ENCODE peak calls at places on chromosomes 11 and 22, in five cellular contexts. C is glutamatergic neuron, T is D341Med, R is NCI-H2171 treated with DMSO at 0.1 percent for 48 hours, F is NCI-H2227 treated with DMSO at 0.1 percent for 48 hours. U is an unnamed sample.
A peak's percentile ranks its signal among the peaks of the same experiment; 100 is the strongest.

GRCh38 chr11:123473941-123474668 is 44.0 kb downstream of the GRAMD1B start:
- DNase-seq in R (no peak), F (no peak), T (no peak), C (no peak), U (peak; percentile 96)

GRCh38 chr11:87879118-87879517 is 296.1 kb downstream of the RAB38 start:
- DNase-seq in C (no peak), R (no peak), F (no peak), T (no peak), U (peak; percentile 26)

GRCh38 chr22:18023509-18024275 is 669 bp downstream of the MICAL3 start:
- DNase-seq in R (peak; percentile 89), C (peak; percentile 76), F (peak; percentile 57), T (peak; percentile 91), U (peak; percentile 81)

GRCh38 chr11:13364388-13364787 is 86.8 kb downstream of the BMAL1 start:
- DNase-seq in T (no peak), F (no peak), R (no peak), C (no peak), U (no peak)

GRCh38 chr11:23778971-23779370 is 717.9 kb upstream of the LUZP2 start:
- DNase-seq in T (no peak), R (no peak), F (no peak), C (no peak), U (peak; percentile 7)

GRCh38 chr11:12159351-12160099 is 49.1 kb downstream of the MICAL2 start:
- DNase-seq in R (no peak), C (no peak), F (no peak), T (no peak), U (peak; percentile 87)

GRCh38 chr11:30753994-30754393 is 167.8 kb upstream of the MPPED2 start:
- DNase-seq in C (no peak), F (no peak), R (no peak), T (no peak), U (no peak)

GRCh38 chr11:27795955-27796861 is 96.0 kb upstream of the BDNF start:
- DNase-seq in F (peak; percentile 32), R (no peak), T (peak; percentile 25), C (no peak), U (no peak)

GRCh38 chr11:58330861-58331260 is 28.0 kb downstream of the OR5B17 start:
- DNase-seq in T (no peak), F (no peak), R (no peak), C (no peak), U (no peak)

GRCh38 chr11:76102772-76103171 is 103.5 kb downstream of the WNT11 start:
- DNase-seq in C (no peak), F (no peak), T (no peak), R (no peak), U (peak; percentile 17)

GRCh38 chr11:19672591-19673206 is 39.9 kb upstream of the NAV2 start:
- DNase-seq in C (no peak), F (no peak), R (no peak), T (no peak), U (no peak)

GRCh38 chr11:58061813-58062212 is 31.1 kb downstream of the OR6Q1 start:
- DNase-seq in F (no peak), T (no peak), C (no peak), R (no peak), U (peak; percentile 41)

GRCh38 chr11:8512547-8512946 is 81.5 kb downstream of the STK33 start:
- DNase-seq in C (no peak), F (no peak), R (no peak), T (no peak), U (no peak)

GRCh38 chr11:3796346-3796745 is 1.0 kb downstream of the NUP98 start:
- DNase-seq in F (no peak), T (no peak), R (no peak), C (no peak), U (no peak)

GRCh38 chr11:76620471-76620870 is 50.1 kb downstream of the LRRC32 start:
- DNase-seq in R (no peak), T (no peak), F (no peak), C (no peak), U (peak; percentile 94)

GRCh38 chr11:70477607-70478006 is 79.3 kb downstream of the CTTN start:
- DNase-seq in C (peak; percentile 53), F (peak; percentile 62), T (peak; percentile 48), R (peak; percentile 76), U (no peak)

GRCh38 chr22:17896552-17896951 is 122.3 kb upstream of the BID start:
- DNase-seq in T (peak; percentile 59), C (peak; percentile 55), R (no peak), F (no peak), U (peak; percentile 34)

GRCh38 chr22:25896098-25896497 is 154.1 kb downstream of the MYO18B start:
- DNase-seq in T (peak; percentile 56), F (no peak), R (peak; percentile 12), C (no peak), U (no peak)

GRCh38 chr11:114511538-114511937 is 48.1 kb downstream of the NXPE1 start:
- DNase-seq in R (no peak), C (no peak), T (no peak), F (no peak), U (no peak)